ENCODE peak calls at places on chromosomes 3 and 15, in eight cellular contexts. One of them, this sample, is unnamed.

GRCh38 chr15:25784876-25785642 is 78.1 kb downstream of the ATP10A start:
- DNase-seq in GM23338: no peak
- DNase-seq in HCT116: no peak
- DNase-seq in neural progenitor cell: no peak
- DNase-seq in PC-3: no peak
- DNase-seq in SK-N-SH: no peak
- DNase-seq in hepatocyte: no peak
- DNase-seq in MM.1S: no peak
- DNase-seq in this sample: no peak

GRCh38 chr15:29074045-29074444 is 188.3 kb downstream of the APBA2 start:
- DNase-seq in GM23338: no peak
- DNase-seq in HCT116: no peak
- DNase-seq in neural progenitor cell: no peak
- DNase-seq in PC-3: peak
- DNase-seq in SK-N-SH: no peak
- DNase-seq in hepatocyte: no peak
- DNase-seq in MM.1S: no peak
- DNase-seq in this sample: no peak

GRCh38 chr3:155323063-155323666 is 29.7 kb upstream of the STRIT1 start:
- DNase-seq in GM23338: peak
- DNase-seq in HCT116: peak
- DNase-seq in neural progenitor cell: peak
- DNase-seq in PC-3: peak
- DNase-seq in SK-N-SH: peak
- DNase-seq in hepatocyte: peak
- DNase-seq in MM.1S: peak
- DNase-seq in this sample: peak

GRCh38 chr3:5239602-5240001 is 52.1 kb downstream of the EDEM1 start:
- DNase-seq in GM23338: no peak
- DNase-seq in HCT116: no peak
- DNase-seq in neural progenitor cell: no peak
- DNase-seq in PC-3: peak
- DNase-seq in SK-N-SH: peak
- DNase-seq in hepatocyte: no peak
- DNase-seq in MM.1S: no peak
- DNase-seq in this sample: no peak

GRCh38 chr3:141050913-141051632 is at the start of gene SPSB4:
- DNase-seq in GM23338: peak
- DNase-seq in HCT116: peak
- DNase-seq in neural progenitor cell: peak
- DNase-seq in PC-3: no peak
- DNase-seq in SK-N-SH: peak
- DNase-seq in hepatocyte: peak
- DNase-seq in MM.1S: no peak
- DNase-seq in this sample: no peak

GRCh38 chr3:72334681-72335457 is 513.4 kb downstream of the SHQ1 start:
- DNase-seq in GM23338: no peak
- DNase-seq in HCT116: no peak
- DNase-seq in neural progenitor cell: peak
- DNase-seq in PC-3: no peak
- DNase-seq in SK-N-SH: peak
- DNase-seq in hepatocyte: no peak
- DNase-seq in MM.1S: no peak
- DNase-seq in this sample: no peak

GRCh38 chr15:40282144-40282869 is 557 bp downstream of the ANKRD63 start:
- DNase-seq in GM23338: peak
- DNase-seq in HCT116: no peak
- DNase-seq in neural progenitor cell: peak
- DNase-seq in PC-3: peak
- DNase-seq in SK-N-SH: peak
- DNase-seq in hepatocyte: peak
- DNase-seq in MM.1S: no peak
- DNase-seq in this sample: no peak

GRCh38 chr3:150544040-150544439 is 2.3 kb downstream of the SERP1 start:
- DNase-seq in GM23338: no peak
- DNase-seq in HCT116: no peak
- DNase-seq in neural progenitor cell: no peak
- DNase-seq in PC-3: peak
- DNase-seq in SK-N-SH: no peak
- DNase-seq in hepatocyte: peak
- DNase-seq in MM.1S: no peak
- DNase-seq in this sample: no peak

GRCh38 chr3:117399311-117400068 is 689.9 kb downstream of the TUSC7 start:
- DNase-seq in GM23338: peak
- DNase-seq in HCT116: no peak
- DNase-seq in neural progenitor cell: peak
- DNase-seq in PC-3: no peak
- DNase-seq in SK-N-SH: no peak
- DNase-seq in hepatocyte: no peak
- DNase-seq in MM.1S: no peak
- DNase-seq in this sample: no peak

GRCh38 chr15:69060744-69061143 is 46.2 kb downstream of the NOX5 start:
- DNase-seq in GM23338: no peak
- DNase-seq in HCT116: no peak
- DNase-seq in neural progenitor cell: no peak
- DNase-seq in PC-3: peak
- DNase-seq in SK-N-SH: peak
- DNase-seq in hepatocyte: no peak
- DNase-seq in MM.1S: peak
- DNase-seq in this sample: peak

GRCh38 chr15:85579957-85580694 is 199.7 kb downstream of the AKAP13 start:
- DNase-seq in GM23338: no peak
- DNase-seq in HCT116: no peak
- DNase-seq in neural progenitor cell: no peak
- DNase-seq in PC-3: no peak
- DNase-seq in SK-N-SH: no peak
- DNase-seq in hepatocyte: peak
- DNase-seq in MM.1S: no peak
- DNase-seq in this sample: no peak

GRCh38 chr15:42131826-42132806 is 24.3 kb downstream of the PLA2G4F start:
- DNase-seq in GM23338: no peak
- DNase-seq in HCT116: no peak
- DNase-seq in neural progenitor cell: peak
- DNase-seq in PC-3: no peak
- DNase-seq in SK-N-SH: no peak
- DNase-seq in hepatocyte: peak
- DNase-seq in MM.1S: no peak
- DNase-seq in this sample: no peak

GRCh38 chr3:170712798-170713197 is 126.9 kb upstream of the SLC7A14 start:
- DNase-seq in GM23338: no peak
- DNase-seq in HCT116: no peak
- DNase-seq in neural progenitor cell: no peak
- DNase-seq in PC-3: no peak
- DNase-seq in SK-N-SH: no peak
- DNase-seq in hepatocyte: no peak
- DNase-seq in MM.1S: no peak
- DNase-seq in this sample: no peak

GRCh38 chr15:83164409-83165404 is 42.9 kb downstream of the HDGFL3 start:
- DNase-seq in GM23338: no peak
- DNase-seq in HCT116: no peak
- DNase-seq in neural progenitor cell: no peak
- DNase-seq in PC-3: peak
- DNase-seq in SK-N-SH: no peak
- DNase-seq in hepatocyte: no peak
- DNase-seq in MM.1S: no peak
- DNase-seq in this sample: no peak

GRCh38 chr3:72285483-72285882 is 500.5 kb upstream of the PROK2 start:
- DNase-seq in GM23338: no peak
- DNase-seq in HCT116: no peak
- DNase-seq in neural progenitor cell: no peak
- DNase-seq in PC-3: no peak
- DNase-seq in SK-N-SH: no peak
- DNase-seq in hepatocyte: no peak
- DNase-seq in MM.1S: no peak
- DNase-seq in this sample: no peak

GRCh38 chr3:58058654-58059263 is 50.5 kb downstream of the FLNB start:
- DNase-seq in GM23338: no peak
- DNase-seq in HCT116: no peak
- DNase-seq in neural progenitor cell: no peak
- DNase-seq in PC-3: peak
- DNase-seq in SK-N-SH: no peak
- DNase-seq in hepatocyte: no peak
- DNase-seq in MM.1S: no peak
- DNase-seq in this sample: no peak

GRCh38 chr15:38398134-38398533 is 55.8 kb upstream of the FAM98B start:
- DNase-seq in GM23338: no peak
- DNase-seq in HCT116: peak
- DNase-seq in neural progenitor cell: no peak
- DNase-seq in PC-3: peak
- DNase-seq in SK-N-SH: no peak
- DNase-seq in hepatocyte: no peak
- DNase-seq in MM.1S: no peak
- DNase-seq in this sample: no peak

GRCh38 chr3:12191559-12191958 is 32.8 kb upstream of the TIMP4 start:
- DNase-seq in GM23338: no peak
- DNase-seq in HCT116: no peak
- DNase-seq in neural progenitor cell: no peak
- DNase-seq in PC-3: no peak
- DNase-seq in SK-N-SH: no peak
- DNase-seq in hepatocyte: no peak
- DNase-seq in MM.1S: no peak
- DNase-seq in this sample: no peak

GRCh38 chr3:62332771-62333381 is 40.5 kb downstream of the FEZF2 start:
- DNase-seq in GM23338: peak
- DNase-seq in HCT116: peak
- DNase-seq in neural progenitor cell: peak
- DNase-seq in PC-3: peak
- DNase-seq in SK-N-SH: peak
- DNase-seq in hepatocyte: peak
- DNase-seq in MM.1S: peak
- DNase-seq in this sample: peak

GRCh38 chr15:98981851-98982722 is 25.5 kb downstream of the PGPEP1L start:
- DNase-seq in GM23338: no peak
- DNase-seq in HCT116: no peak
- DNase-seq in neural progenitor cell: no peak
- DNase-seq in PC-3: no peak
- DNase-seq in SK-N-SH: no peak
- DNase-seq in hepatocyte: no peak
- DNase-seq in MM.1S: no peak
- DNase-seq in this sample: no peak

GRCh38 chr3:195118671-195119070 is 152.3 kb downstream of the XXYLT1 start:
- DNase-seq in GM23338: no peak
- DNase-seq in HCT116: no peak
- DNase-seq in neural progenitor cell: no peak
- DNase-seq in PC-3: no peak
- DNase-seq in SK-N-SH: no peak
- DNase-seq in hepatocyte: no peak
- DNase-seq in MM.1S: no peak
- DNase-seq in this sample: no peak
- TF ChIP-seq EZH2phosphoT487 in GM23338: no peak
- TF ChIP-seq EZH2phosphoT487 in HCT116: no peak
- TF ChIP-seq EZH2phosphoT487 in neural progenitor cell: no peak
- TF ChIP-seq EZH2phosphoT487 in PC-3: no peak
- TF ChIP-seq EZH2phosphoT487 in SK-N-SH: no peak
- TF ChIP-seq EZH2phosphoT487 in hepatocyte: no peak
- TF ChIP-seq EZH2phosphoT487 in MM.1S: no peak
- TF ChIP-seq EZH2phosphoT487 in this sample: no peak

DNA sequence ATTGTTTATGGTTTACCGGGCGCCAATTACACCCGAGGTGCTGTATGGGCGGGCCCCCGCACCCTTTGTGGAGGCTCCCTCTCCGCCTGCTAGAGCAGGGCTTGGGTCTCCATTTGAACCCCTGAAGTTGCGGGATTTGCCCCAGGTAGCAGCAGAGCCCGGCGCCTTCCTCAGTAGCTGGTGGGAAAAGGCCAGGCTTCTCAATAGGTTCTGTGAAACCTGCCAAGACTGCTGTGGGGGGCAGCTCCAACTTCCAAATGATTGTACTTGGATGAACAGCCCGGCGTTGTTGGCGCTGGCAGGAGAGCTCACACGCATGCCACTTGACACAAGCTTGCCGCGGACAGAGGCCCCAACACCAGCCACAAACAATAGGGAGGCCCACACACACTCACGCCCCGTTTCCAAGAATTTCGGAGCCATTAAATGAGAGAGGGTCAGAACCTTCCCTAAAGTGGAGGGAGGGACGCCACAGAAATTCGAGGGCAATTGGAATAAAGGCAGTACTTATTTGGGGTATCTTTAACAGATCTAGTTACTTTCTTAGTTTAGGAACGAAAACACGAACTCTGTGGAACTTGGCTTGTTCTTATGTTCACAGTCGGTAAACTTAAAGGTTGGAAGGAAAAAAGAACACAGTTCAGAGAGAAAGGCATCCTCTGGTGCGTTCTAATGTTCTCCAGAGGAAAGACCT is 1.4 kb downstream of the EPHB3 start:
- DNase-seq in GM23338: no peak
- DNase-seq in HCT116: no peak
- DNase-seq in neural progenitor cell: peak
- DNase-seq in PC-3: peak
- DNase-seq in SK-N-SH: no peak
- DNase-seq in hepatocyte: peak
- DNase-seq in MM.1S: no peak
- DNase-seq in this sample: no peak
- H3K4me3 ChIP-seq in GM23338: peak
- H3K4me3 ChIP-seq in HCT116: no peak
- H3K4me3 ChIP-seq in neural progenitor cell: peak
- H3K4me3 ChIP-seq in PC-3: peak
- H3K4me3 ChIP-seq in SK-N-SH: peak
- H3K4me3 ChIP-seq in hepatocyte: peak
- H3K4me3 ChIP-seq in MM.1S: no peak
- H3K4me3 ChIP-seq in this sample: no peak

DNA sequence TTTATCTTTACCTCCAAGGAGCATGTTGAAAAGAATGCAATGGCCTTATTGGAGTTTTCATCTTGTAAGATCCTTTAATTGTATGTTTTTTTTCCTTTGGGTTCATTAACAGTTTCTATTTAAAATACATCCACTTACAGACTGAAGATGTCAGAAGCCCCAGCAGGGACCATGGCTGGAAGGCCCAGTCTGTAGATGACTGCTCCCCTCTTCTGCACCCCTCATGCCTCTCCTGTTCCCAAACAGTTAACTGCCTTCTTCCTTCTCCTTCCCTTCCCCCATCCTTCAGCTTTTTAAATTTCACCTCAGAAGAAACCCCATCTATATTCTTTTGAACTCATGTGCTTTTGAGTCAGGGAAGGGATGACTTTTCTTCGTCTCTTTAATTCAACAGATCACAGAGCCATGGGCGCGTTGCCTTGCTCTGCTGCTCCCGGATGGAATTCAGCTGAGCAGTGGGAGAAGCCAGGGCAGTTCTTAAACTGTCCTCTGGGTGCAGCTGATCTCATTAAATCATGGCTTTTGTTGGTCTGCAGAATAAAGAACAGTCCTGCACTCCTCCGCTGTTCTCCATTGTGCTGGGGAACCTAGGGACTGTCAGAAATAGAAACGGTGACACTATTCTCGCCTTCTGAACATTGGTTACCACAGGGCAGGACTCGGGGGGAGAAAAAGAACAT is 71.5 kb upstream of the EIF1B start:
- DNase-seq in GM23338: peak
- DNase-seq in HCT116: no peak
- DNase-seq in neural progenitor cell: peak
- DNase-seq in PC-3: peak
- DNase-seq in SK-N-SH: peak
- DNase-seq in hepatocyte: peak
- DNase-seq in MM.1S: no peak
- DNase-seq in this sample: no peak
- TF ChIP-seq CTCF in GM23338: peak
- TF ChIP-seq CTCF in HCT116: peak
- TF ChIP-seq CTCF in neural progenitor cell: peak
- TF ChIP-seq CTCF in PC-3: peak
- TF ChIP-seq CTCF in SK-N-SH: peak
- TF ChIP-seq CTCF in hepatocyte: peak
- TF ChIP-seq CTCF in MM.1S: no peak
- TF ChIP-seq CTCF in this sample: no peak

GRCh38 chr3:114451561-114452018 is 157.8 kb downstream of the TIGIT start:
- DNase-seq in GM23338: no peak
- DNase-seq in HCT116: no peak
- DNase-seq in neural progenitor cell: no peak
- DNase-seq in PC-3: no peak
- DNase-seq in SK-N-SH: no peak
- DNase-seq in hepatocyte: no peak
- DNase-seq in MM.1S: no peak
- DNase-seq in this sample: no peak
- TF ChIP-seq EZH2phosphoT487 in GM23338: no peak
- TF ChIP-seq EZH2phosphoT487 in HCT116: no peak
- TF ChIP-seq EZH2phosphoT487 in neural progenitor cell: no peak
- TF ChIP-seq EZH2phosphoT487 in PC-3: no peak
- TF ChIP-seq EZH2phosphoT487 in SK-N-SH: no peak
- TF ChIP-seq EZH2phosphoT487 in hepatocyte: no peak
- TF ChIP-seq EZH2phosphoT487 in MM.1S: no peak
- TF ChIP-seq EZH2phosphoT487 in this sample: no peak

This sample was measured in OCI-LY7.